ENCODE peak calls at places on chromosomes 1 and 21, in four cellular contexts. Z is RWPE1, D is putamen, W is kidney glomerular epithelial cell. O is an unnamed sample.

GRCh38 chr1:203746281-203746680 is 18.7 kb upstream of the LAX1 start:
- DNase-seq in Z (no peak), W (no peak), D (no peak), O (no peak)

GRCh38 chr1:50447961-50448360 is 24.7 kb upstream of the DMRTA2 start:
- DNase-seq in Z (no peak), D (no peak), W (no peak), O (no peak)

GRCh38 chr1:181675091-181675490 is 191.8 kb downstream of the CACNA1E start:
- DNase-seq in D (no peak), Z (no peak), W (no peak), O (no peak)

GRCh38 chr1:235239821-235240220 is 78.8 kb upstream of the RBM34 start:
- DNase-seq in D (no peak), W (no peak), Z (no peak), O (peak)

GRCh38 chr21:44983421-44984206 is 43.8 kb downstream of the SLX9 start:
- DNase-seq in Z (no peak), W (no peak), D (no peak), O (no peak)

GRCh38 chr1:63590161-63590560 is 3.0 kb upstream of the PGM1 start:
- DNase-seq in W (no peak), Z (no peak), D (no peak), O (no peak)

GRCh38 chr1:116243673-116244101 is 129.4 kb upstream of the ATP1A1 start:
- DNase-seq in W (no peak), Z (no peak), D (no peak), O (no peak)

GRCh38 chr1:46554236-46555080 is 3.0 kb upstream of the KNCN start:
- DNase-seq in D (no peak), W (no peak), Z (no peak), O (no peak)

GRCh38 chr1:30824736-30825429 is 67.3 kb upstream of the LAPTM5 start:
- DNase-seq in Z (no peak), D (no peak), W (no peak), O (no peak)

GRCh38 chr1:81802601-81803422 is 2.1 kb downstream of the ADGRL2 start:
- DNase-seq in W (peak), D (no peak), Z (peak), O (peak)

GRCh38 chr1:151716405-151716762 is 219 bp downstream of the CELF3 start:
- DNase-seq in D (no peak), W (no peak), Z (no peak), O (no peak)

GRCh38 chr21:34351786-34352241 is 12.0 kb upstream of the KCNE2 start:
- DNase-seq in D (no peak), Z (no peak), W (peak), O (peak)

GRCh38 chr1:54047384-54048315 is 5.4 kb downstream of the TMEM59 start:
- DNase-seq in D (no peak), Z (no peak), W (no peak), O (peak)

GRCh38 chr1:205580140-205580922 is 51.5 kb downstream of the ELK4 start:
- DNase-seq in W (no peak), D (no peak), Z (no peak), O (no peak)

GRCh38 chr1:66258404-66259105 is 275.4 kb upstream of the SGIP1 start:
- DNase-seq in Z (no peak), W (no peak), D (no peak), O (no peak)

GRCh38 chr1:17661546-17662157 is 93.5 kb upstream of the ACTL8 start:
- DNase-seq in W (peak), D (peak), Z (peak), O (peak)

GRCh38 chr21:34970126-34970525 is 79.0 kb downstream of the RUNX1 start:
- DNase-seq in Z (no peak), D (no peak), W (no peak), O (no peak)

GRCh38 chr1:212586429-212587303 is 21.9 kb upstream of the ATF3 start:
- DNase-seq in W (no peak), Z (no peak), D (no peak), O (no peak)

GRCh38 chr1:199071080-199071479 is 432.2 kb downstream of the PTPRC start:
- DNase-seq in Z (no peak), D (no peak), W (no peak), O (no peak)

O was measured in adipocyte.